ENCODE peak calls at places on chromosome 22, in seven cellular contexts. One of them, this sample, is unnamed.
A peak's percentile ranks its signal among the peaks of the same experiment; 100 is the strongest.

GRCh38 chr22:19057999-19058491 is 64.2 kb downstream of the DGCR2 start:
- DNase-seq in GM23338: no peak
- DNase-seq in colonic mucosa: no peak
- DNase-seq in astrocyte: no peak
- DNase-seq in esophagus squamous epithelium: no peak
- DNase-seq in right lobe of liver: no peak
- DNase-seq in uterus: no peak
- DNase-seq in this sample: no peak

GRCh38 chr22:17149073-17149815 is 9.8 kb downstream of the HDHD5 start:
- DNase-seq in GM23338: no peak
- DNase-seq in colonic mucosa: peak; percentile 78
- DNase-seq in astrocyte: no peak
- DNase-seq in esophagus squamous epithelium: no peak
- DNase-seq in right lobe of liver: no peak
- DNase-seq in uterus: no peak
- DNase-seq in this sample: peak; percentile 80

GRCh38 chr22:45284705-45285305 is at the start of gene UPK3A:
- DNase-seq in GM23338: peak; percentile 92
- DNase-seq in colonic mucosa: peak; percentile 87
- DNase-seq in astrocyte: no peak
- DNase-seq in esophagus squamous epithelium: no peak
- DNase-seq in right lobe of liver: peak; percentile 85
- DNase-seq in uterus: no peak
- DNase-seq in this sample: peak; percentile 91

GRCh38 chr22:22397875-22398524 is 110.5 kb downstream of the ZNF280B start:
- DNase-seq in GM23338: no peak
- DNase-seq in colonic mucosa: no peak
- DNase-seq in astrocyte: no peak
- DNase-seq in esophagus squamous epithelium: no peak
- DNase-seq in right lobe of liver: no peak
- DNase-seq in uterus: no peak
- DNase-seq in this sample: no peak

GRCh38 chr22:18057568-18058209 is 20.1 kb upstream of the PEX26 start:
- DNase-seq in GM23338: no peak
- DNase-seq in colonic mucosa: peak; percentile 58
- DNase-seq in astrocyte: peak; percentile 100
- DNase-seq in esophagus squamous epithelium: peak; percentile 43
- DNase-seq in right lobe of liver: peak; percentile 56
- DNase-seq in uterus: peak; percentile 98
- DNase-seq in this sample: peak; percentile 74

GRCh38 chr22:33328789-33329296 is 270.7 kb upstream of the SYN3 start:
- DNase-seq in GM23338: peak; percentile 8
- DNase-seq in colonic mucosa: peak; percentile 24
- DNase-seq in astrocyte: peak; percentile 94
- DNase-seq in esophagus squamous epithelium: no peak
- DNase-seq in right lobe of liver: no peak
- DNase-seq in uterus: no peak
- DNase-seq in this sample: no peak

GRCh38 chr22:32562396-32562795 is 87.8 kb downstream of the FBXO7 start:
- DNase-seq in GM23338: no peak
- DNase-seq in colonic mucosa: no peak
- DNase-seq in astrocyte: no peak
- DNase-seq in esophagus squamous epithelium: no peak
- DNase-seq in right lobe of liver: no peak
- DNase-seq in uterus: no peak
- DNase-seq in this sample: no peak

GRCh38 chr22:40951795-40952602 is 821 bp downstream of the RBX1 start:
- DNase-seq in GM23338: peak; percentile 23
- DNase-seq in colonic mucosa: no peak
- DNase-seq in astrocyte: no peak
- DNase-seq in esophagus squamous epithelium: no peak
- DNase-seq in right lobe of liver: no peak
- DNase-seq in uterus: no peak
- DNase-seq in this sample: no peak

GRCh38 chr22:35891442-35891841 is 137.2 kb downstream of the RBFOX2 start:
- DNase-seq in GM23338: no peak
- DNase-seq in colonic mucosa: no peak
- DNase-seq in astrocyte: no peak
- DNase-seq in esophagus squamous epithelium: no peak
- DNase-seq in right lobe of liver: no peak
- DNase-seq in uterus: no peak
- DNase-seq in this sample: no peak

GRCh38 chr22:32058656-32059280 is 15.7 kb downstream of the SLC5A1 start:
- DNase-seq in GM23338: peak; percentile 21
- DNase-seq in colonic mucosa: no peak
- DNase-seq in astrocyte: no peak
- DNase-seq in esophagus squamous epithelium: no peak
- DNase-seq in right lobe of liver: no peak
- DNase-seq in uterus: no peak
- DNase-seq in this sample: no peak

GRCh38 chr22:45503071-45503815 is 560 bp downstream of the FBLN1 start:
- DNase-seq in GM23338: peak; percentile 68
- DNase-seq in colonic mucosa: no peak
- DNase-seq in astrocyte: no peak
- DNase-seq in esophagus squamous epithelium: no peak
- DNase-seq in right lobe of liver: peak; percentile 46
- DNase-seq in uterus: no peak
- DNase-seq in this sample: no peak

GRCh38 chr22:22318723-22319465 is 74.3 kb downstream of the VPREB1 start:
- DNase-seq in GM23338: no peak
- DNase-seq in colonic mucosa: no peak
- DNase-seq in astrocyte: no peak
- DNase-seq in esophagus squamous epithelium: no peak
- DNase-seq in right lobe of liver: no peak
- DNase-seq in uterus: no peak
- DNase-seq in this sample: no peak

GRCh38 chr22:42868751-42869251 is 11.7 kb upstream of the ARFGAP3 start:
- DNase-seq in GM23338: no peak
- DNase-seq in colonic mucosa: no peak
- DNase-seq in astrocyte: peak; percentile 62
- DNase-seq in esophagus squamous epithelium: no peak
- DNase-seq in right lobe of liver: peak; percentile 90
- DNase-seq in uterus: no peak
- DNase-seq in this sample: no peak

GRCh38 chr22:33163815-33164214 is 105.6 kb upstream of the SYN3 start:
- DNase-seq in GM23338: no peak
- DNase-seq in colonic mucosa: no peak
- DNase-seq in astrocyte: no peak
- DNase-seq in esophagus squamous epithelium: no peak
- DNase-seq in right lobe of liver: no peak
- DNase-seq in uterus: no peak
- DNase-seq in this sample: no peak

GRCh38 chr22:41682033-41682807 is 6.4 kb downstream of the SNU13 start:
- DNase-seq in GM23338: peak; percentile 80
- DNase-seq in colonic mucosa: peak; percentile 89
- DNase-seq in astrocyte: peak; percentile 80
- DNase-seq in esophagus squamous epithelium: no peak
- DNase-seq in right lobe of liver: peak; percentile 90
- DNase-seq in uterus: peak; percentile 85
- DNase-seq in this sample: peak; percentile 91

GRCh38 chr22:26485013-26485412 is 1.3 kb downstream of the SRRD start:
- DNase-seq in GM23338: no peak
- DNase-seq in colonic mucosa: no peak
- DNase-seq in astrocyte: no peak
- DNase-seq in esophagus squamous epithelium: no peak
- DNase-seq in right lobe of liver: no peak
- DNase-seq in uterus: no peak
- DNase-seq in this sample: no peak
- H3K4me3 ChIP-seq in GM23338: peak overlapping the region; percentile 99
- H3K4me3 ChIP-seq in colonic mucosa: no peak overlapping the region
- H3K4me3 ChIP-seq in astrocyte: peak overlapping the region; percentile 99
- H3K4me3 ChIP-seq in esophagus squamous epithelium: no peak overlapping the region
- H3K4me3 ChIP-seq in right lobe of liver: no peak overlapping the region
- H3K4me3 ChIP-seq in uterus: no peak overlapping the region
- H3K4me3 ChIP-seq in this sample: no peak overlapping the region

DNA sequence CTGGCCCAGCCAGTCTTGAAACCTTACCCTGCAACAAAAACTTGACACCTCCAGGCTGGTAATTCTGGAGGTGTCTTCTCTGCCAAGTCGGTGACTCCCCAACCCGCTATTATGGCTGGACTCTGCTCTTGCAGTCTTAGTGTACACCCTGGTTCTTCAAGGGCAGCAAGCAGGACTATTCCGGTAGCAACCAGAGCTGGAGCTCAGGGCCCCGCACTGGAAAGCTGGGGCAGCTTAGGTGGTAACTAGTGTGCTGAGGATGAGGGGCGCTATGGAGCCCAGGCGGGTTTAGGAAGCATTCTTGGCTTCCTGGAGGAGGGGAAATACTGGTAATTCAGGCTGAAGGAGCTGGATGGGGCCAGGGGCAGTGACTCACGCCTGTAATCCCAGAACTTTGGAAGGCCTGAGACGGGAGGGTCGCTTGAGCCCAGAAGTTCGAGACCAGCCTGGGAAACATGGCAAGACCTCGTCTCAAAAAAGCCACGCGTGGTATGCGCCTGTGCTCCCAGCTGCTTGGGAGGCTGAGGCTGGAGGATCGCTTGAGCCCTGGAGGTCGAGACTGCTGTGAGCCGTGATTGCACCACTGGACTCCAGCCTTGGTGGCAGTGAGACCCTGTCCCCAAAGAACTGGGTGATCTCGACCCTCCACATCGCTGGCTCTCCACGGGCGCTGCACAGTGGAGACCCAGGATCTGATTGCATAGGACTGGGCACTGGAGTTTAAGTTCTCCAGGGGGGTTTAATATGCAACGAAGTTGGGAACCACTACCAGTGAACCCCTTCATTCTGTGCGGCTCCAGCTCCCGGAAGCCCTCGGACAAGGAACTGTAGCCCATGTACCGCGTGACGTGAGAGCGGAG is 10.6 kb upstream of the AIFM3 start:
- DNase-seq in GM23338: peak; percentile 87
- DNase-seq in colonic mucosa: peak; percentile 89
- DNase-seq in astrocyte: peak; percentile 17
- DNase-seq in esophagus squamous epithelium: no peak
- DNase-seq in right lobe of liver: no peak
- DNase-seq in uterus: no peak
- DNase-seq in this sample: peak; percentile 86
- TF ChIP-seq CTCF in GM23338: peak; percentile 63
- TF ChIP-seq CTCF in colonic mucosa: no peak
- TF ChIP-seq CTCF in astrocyte: no peak
- TF ChIP-seq CTCF in esophagus squamous epithelium: no peak
- TF ChIP-seq CTCF in right lobe of liver: no peak
- TF ChIP-seq CTCF in uterus: no peak
- TF ChIP-seq CTCF in this sample: no peak

DNA sequence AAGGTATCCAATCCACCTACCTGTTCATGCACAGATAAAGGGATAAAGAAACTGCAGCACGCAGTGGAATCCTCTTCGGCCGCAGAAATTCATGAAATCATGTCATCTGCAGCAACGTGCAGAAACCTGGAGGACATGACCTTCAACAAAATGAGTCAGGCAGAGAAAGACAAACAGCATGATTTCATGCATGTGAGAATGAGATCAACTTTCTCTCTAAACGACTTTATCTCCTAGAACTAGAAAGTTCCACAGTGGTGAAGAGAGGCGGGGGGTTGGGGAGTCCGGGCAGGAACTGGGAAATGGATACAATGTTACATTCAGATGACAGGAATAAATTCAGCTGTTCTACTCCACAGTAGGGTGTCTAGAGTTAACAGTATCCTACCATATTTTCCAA is 9.9 kb downstream of the RGL4 start:
- DNase-seq in GM23338: no peak
- DNase-seq in colonic mucosa: no peak
- DNase-seq in astrocyte: peak; percentile 13
- DNase-seq in esophagus squamous epithelium: no peak
- DNase-seq in right lobe of liver: no peak
- DNase-seq in uterus: no peak
- DNase-seq in this sample: no peak
- H3K36me3 ChIP-seq in GM23338: peaks cover 25% of the 10 kb centered on the region
- H3K36me3 ChIP-seq in colonic mucosa: no peaks in the 10 kb centered on the region
- H3K36me3 ChIP-seq in astrocyte: peaks cover 18% of the 10 kb centered on the region
- H3K36me3 ChIP-seq in esophagus squamous epithelium: no peaks in the 10 kb centered on the region
- H3K36me3 ChIP-seq in right lobe of liver: peaks cover 51% of the 10 kb centered on the region
- H3K36me3 ChIP-seq in uterus: no peaks in the 10 kb centered on the region
- H3K36me3 ChIP-seq in this sample: no peaks in the 10 kb centered on the region

DNA sequence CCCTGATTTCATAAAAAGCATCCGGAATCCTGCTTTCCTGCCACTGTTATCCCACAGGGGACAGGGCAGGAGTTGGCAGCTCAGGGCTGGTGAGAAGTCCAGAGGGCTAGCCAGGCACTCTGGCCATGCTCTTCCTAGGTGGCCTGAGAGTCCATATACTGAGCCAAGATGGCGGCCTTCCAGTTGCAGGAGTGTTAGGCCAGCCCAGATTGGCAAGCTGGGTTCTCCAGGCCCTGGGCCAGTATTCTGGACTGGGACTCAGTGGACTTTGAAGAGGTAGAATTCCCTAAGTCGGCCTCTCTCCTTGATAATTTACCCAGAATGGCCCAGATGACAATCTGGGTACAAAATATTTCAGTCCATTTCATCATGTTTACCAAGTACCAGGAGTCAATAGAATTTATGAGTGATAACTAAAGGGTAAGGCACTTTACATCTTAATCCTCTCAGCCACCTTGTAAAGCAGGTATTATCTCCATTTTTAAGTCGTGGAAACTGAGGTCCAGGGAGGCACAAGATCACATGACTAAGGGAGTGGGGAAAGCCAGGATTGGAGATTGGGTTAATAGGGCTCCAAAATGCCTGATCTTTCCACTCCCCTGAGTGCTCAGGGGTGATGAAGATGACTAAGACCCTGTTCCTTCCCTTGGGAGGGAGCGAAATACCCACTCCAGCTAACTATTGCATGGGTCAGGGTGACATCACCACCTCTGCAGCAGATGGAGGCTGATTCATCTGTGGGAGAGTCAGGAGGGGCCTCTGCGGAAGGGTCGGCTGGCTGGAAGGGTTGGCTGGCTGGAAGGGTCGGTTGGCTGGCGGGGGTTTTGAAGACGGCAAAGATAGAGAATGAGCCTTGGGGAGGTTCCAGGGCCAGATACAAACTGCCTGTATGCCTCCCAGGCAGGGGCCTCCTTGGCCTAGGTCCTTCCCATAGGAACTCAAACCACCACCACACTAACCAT is 1.2 kb upstream of the MICALL1 start:
- DNase-seq in GM23338: peak; percentile 40
- DNase-seq in colonic mucosa: peak; percentile 33
- DNase-seq in astrocyte: peak; percentile 98
- DNase-seq in esophagus squamous epithelium: no peak
- DNase-seq in right lobe of liver: peak; percentile 89
- DNase-seq in uterus: peak; percentile 93
- DNase-seq in this sample: peak; percentile 67
- H3K4me3 ChIP-seq in GM23338: peak overlapping the region; percentile 62
- H3K4me3 ChIP-seq in colonic mucosa: no peak overlapping the region
- H3K4me3 ChIP-seq in astrocyte: peak overlapping the region; percentile 84
- H3K4me3 ChIP-seq in esophagus squamous epithelium: peak overlapping the region; percentile 66
- H3K4me3 ChIP-seq in right lobe of liver: no peak overlapping the region
- H3K4me3 ChIP-seq in uterus: peak overlapping the region; percentile 50
- H3K4me3 ChIP-seq in this sample: no peak overlapping the region